ENCODE peak calls at places on chromosomes 4 and X, in seven cellular contexts. D, J, T, M, G, R and A are unnamed samples.

GRCh38 chrX:16807976-16808542 is 21.8 kb downstream of the TXLNG start:
- DNase-seq in R (peak; percentile 46), M (peak; percentile 39), G (no peak), D (no peak), J (no peak), T (peak; percentile 54), A (no peak)

GRCh38 chrX:117834076-117834475 is 282.5 kb downstream of the KLHL13 start:
- DNase-seq in R (no peak), D (no peak), T (no peak), M (no peak), G (no peak), J (no peak), A (no peak)

GRCh38 chr4:5128569-5128968 is 77.3 kb downstream of the STK32B start:
- DNase-seq in T (no peak), G (no peak), J (no peak), M (no peak), R (no peak), D (no peak), A (no peak)

GRCh38 chrX:9853307-9853706 is 67.1 kb downstream of the SHROOM2 start:
- DNase-seq in T (no peak), D (no peak), G (no peak), M (no peak), J (no peak), R (no peak), A (no peak)

GRCh38 chr4:85823295-85823694 is 348.3 kb downstream of the ARHGAP24 start:
- DNase-seq in R (no peak), D (no peak), M (no peak), G (no peak), J (no peak), T (peak; percentile 21), A (no peak)

GRCh38 chr4:53928825-53929224 is 135.6 kb downstream of the CHIC2 start:
- DNase-seq in D (no peak), M (no peak), G (no peak), T (no peak), J (no peak), R (no peak), A (no peak)

GRCh38 chrX:154123241-154124219 is 20.5 kb upstream of the OPN1LW start:
- DNase-seq in T (peak; percentile 30), J (peak; percentile 29), D (no peak), M (no peak), G (no peak), R (no peak), A (peak; percentile 22)

GRCh38 chr4:24322986-24323385 is 261.4 kb downstream of the DHX15 start:
- DNase-seq in D (no peak), J (no peak), M (no peak), R (no peak), T (no peak), G (no peak), A (no peak)

GRCh38 chr4:88843067-88843723 is 145.6 kb upstream of the NAP1L5 start:
- DNase-seq in T (peak; percentile 78), M (no peak), D (no peak), R (no peak), G (no peak), J (no peak), A (no peak)

GRCh38 chr4:44493924-44494323 is 45.3 kb upstream of the KCTD8 start:
- DNase-seq in J (no peak), D (no peak), R (peak; percentile 8), M (no peak), G (no peak), T (peak; percentile 49), A (no peak)

GRCh38 chr4:11543710-11544109 is 115.0 kb upstream of the HS3ST1 start:
- DNase-seq in M (no peak), G (no peak), D (no peak), R (peak; percentile 71), T (peak; percentile 73), J (no peak), A (no peak)

GRCh38 chr4:37068580-37068979 is 176.0 kb upstream of the NWD2 start:
- DNase-seq in T (no peak), G (no peak), M (no peak), J (no peak), R (no peak), D (no peak), A (no peak)
- TF ChIP-seq CTCF in T (peak; percentile 45), G (no peak), M (no peak), J (no peak), R (no peak), D (no peak), A (no peak)

DNA sequence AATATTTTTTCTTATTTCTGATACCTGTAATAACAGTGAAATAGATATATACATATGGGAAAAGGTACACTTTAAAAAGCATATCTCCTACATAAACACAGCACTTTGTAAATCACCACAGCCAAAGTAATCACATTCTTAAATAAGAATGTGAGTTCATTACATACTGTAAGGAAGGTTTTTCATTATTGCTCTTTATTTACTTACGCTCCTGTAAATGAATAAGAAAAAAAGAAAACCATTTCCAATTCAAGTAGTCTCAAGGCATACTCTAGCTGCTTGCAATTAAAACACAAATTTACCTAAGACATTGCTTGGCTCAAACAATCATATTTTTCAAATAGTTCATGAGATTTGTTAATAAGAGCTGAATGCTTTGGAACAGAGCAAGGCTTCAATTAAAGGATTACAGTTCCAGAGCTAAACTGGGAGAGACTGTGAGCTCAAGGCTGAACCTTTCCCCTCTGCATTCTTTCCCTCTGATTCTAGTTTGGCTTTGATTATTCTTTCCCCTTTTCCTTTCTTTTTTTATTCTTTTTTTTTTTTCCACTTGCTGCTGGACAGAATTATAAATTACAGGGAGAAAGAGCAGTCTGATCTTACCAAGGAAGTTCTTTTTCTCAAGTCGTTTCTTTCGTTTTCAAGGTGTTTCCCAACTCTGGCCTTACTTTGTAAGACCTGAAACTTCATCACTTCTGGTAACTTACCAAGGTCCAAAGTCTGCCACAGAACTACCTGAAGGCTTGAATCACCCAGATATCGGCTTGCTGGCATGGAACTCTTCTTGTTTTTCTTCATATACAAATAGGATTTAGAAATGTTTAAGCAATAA is 278.3 kb downstream of the INPP4B start:
- DNase-seq in D (no peak), R (peak; percentile 51), G (no peak), J (no peak), M (no peak), T (peak; percentile 13), A (no peak)
- H3K4me3 ChIP-seq in D (peak overlapping the region; percentile 6), R (peak overlapping the region; percentile 7), G (no peak overlapping the region), J (no peak overlapping the region), M (no peak overlapping the region), T (no peak overlapping the region), A (no peak overlapping the region)

DNA sequence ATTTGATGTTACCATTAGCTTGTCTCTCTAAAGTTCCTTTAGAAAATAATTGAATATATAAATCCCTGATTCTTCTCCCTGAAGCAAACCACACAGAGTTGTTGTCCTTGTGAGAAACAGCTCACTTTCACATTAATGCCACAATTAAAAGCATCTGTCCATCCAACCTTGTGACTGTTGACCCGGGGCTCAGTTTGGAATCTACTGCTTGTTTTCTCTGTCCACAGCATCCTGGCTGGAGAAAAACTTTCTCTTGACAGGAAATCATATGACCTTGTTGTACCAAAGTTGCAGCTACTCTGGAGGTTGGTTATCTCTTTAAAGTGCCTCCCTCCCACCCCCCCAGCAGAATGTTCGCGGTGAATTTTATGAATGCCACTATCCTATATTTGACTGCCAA is 3.1 kb downstream of the PRKG2 start:
- DNase-seq in T (no peak), J (no peak), G (no peak), D (no peak), M (no peak), R (no peak), A (no peak)
- H3K9me3 ChIP-seq in T (no peaks in the 10 kb centered on the region), J (peaks cover 12% of the 10 kb centered on the region), G (no peaks in the 10 kb centered on the region), D (no peaks in the 10 kb centered on the region), M (no peaks in the 10 kb centered on the region), R (no peaks in the 10 kb centered on the region), A (no peaks in the 10 kb centered on the region)

GRCh38 chrX:25034889-25035288 is 19.1 kb upstream of the ARX start:
- DNase-seq in T (peak; percentile 36), M (no peak), J (no peak), G (no peak), R (no peak), D (no peak), A (no peak)
- TF ChIP-seq CTCF in T (peak; percentile 37), M (no peak), J (no peak), G (no peak), R (no peak), D (no peak), A (no peak)